ENCODE peak calls at places on chromosomes 6 and 20, in four cellular contexts. T is left cardiac atrium; S is HTR-8/SVneo; M is activated naive CD4-positive, alpha-beta T cell. U is an unnamed sample.

GRCh38 chr6:107244082-107244741 is 128.9 kb upstream of the BEND3 start:
- DNase-seq in T (no peak), S (no peak), M (no peak), U (no peak)

GRCh38 chr6:169238766-169239165 is 14.9 kb downstream of the THBS2 start:
- DNase-seq in T (no peak), S (no peak), M (no peak), U (no peak)

GRCh38 chr6:37289931-37290330 is 32.0 kb upstream of the TMEM217 start:
- DNase-seq in T (no peak), S (no peak), M (no peak), U (peak)

GRCh38 chr6:125746731-125747588 is 2.5 kb upstream of the HEY2 start:
- DNase-seq in T (peak), S (no peak), M (peak), U (no peak)

GRCh38 chr6:43798688-43799444 is 28.9 kb downstream of the VEGFA start:
- DNase-seq in T (peak), S (peak), M (no peak), U (no peak)

GRCh38 chr6:27188885-27189418 is 58.5 kb upstream of the PRSS16 start:
- DNase-seq in T (peak), S (peak), M (no peak), U (peak)

GRCh38 chr20:6663751-6664388 is 103.6 kb upstream of the BMP2 start:
- DNase-seq in T (no peak), S (no peak), M (no peak), U (peak)

GRCh38 chr20:31580706-31581105 is 24.4 kb upstream of the ID1 start:
- DNase-seq in T (no peak), S (no peak), M (no peak), U (no peak)

GRCh38 chr6:53466257-53466656 is 78.6 kb downstream of the GCLC start:
- DNase-seq in T (no peak), S (no peak), M (no peak), U (no peak)

GRCh38 chr20:2385496-2385895 is 4.8 kb downstream of the TGM6 start:
- DNase-seq in T (no peak), S (no peak), M (no peak), U (no peak)

GRCh38 chr6:63643862-63644261 is 8.3 kb downstream of the PHF3 start:
- DNase-seq in T (no peak), S (no peak), M (no peak), U (peak)

GRCh38 chr6:151022492-151022891 is 157.0 kb downstream of the MTHFD1L start:
- DNase-seq in T (no peak), S (no peak), M (no peak), U (no peak)

GRCh38 chr6:116557863-116558262 is 4.3 kb downstream of the CALHM4 start:
- DNase-seq in T (peak), S (peak), M (no peak), U (peak)

GRCh38 chr6:169960531-169960890 is 209.1 kb downstream of the ERMARD start:
- DNase-seq in T (no peak), S (no peak), M (no peak), U (no peak)

GRCh38 chr20:32871622-32872160 is 13.0 kb downstream of the EFCAB8 start:
- DNase-seq in T (no peak), S (no peak), M (no peak), U (no peak)

GRCh38 chr6:135675862-135676261 is 175.6 kb upstream of the PDE7B start:
- DNase-seq in T (no peak), S (peak), M (no peak), U (peak)

U was measured in A673.